ENCODE peak calls at places on chromosomes 4 and X, in five cellular contexts. One of them, this sample, is unnamed.

GRCh38 chr4:79574741-79575451 is 166.9 kb upstream of the GK2 start:
- DNase-seq in astrocyte: no peak
- DNase-seq in CD4-positive, alpha-beta memory T cell: no peak
- DNase-seq in tibial artery: no peak
- DNase-seq in cardiac muscle cell: no peak
- DNase-seq in this sample: no peak

GRCh38 chrX:38879631-38880220 is 78.5 kb downstream of the MID1IP1 start:
- DNase-seq in astrocyte: no peak
- DNase-seq in CD4-positive, alpha-beta memory T cell: peak; percentile 6
- DNase-seq in tibial artery: no peak
- DNase-seq in cardiac muscle cell: no peak
- DNase-seq in this sample: no peak

GRCh38 chr4:151917145-151917775 is 156.5 kb upstream of the GATB start:
- DNase-seq in astrocyte: no peak
- DNase-seq in CD4-positive, alpha-beta memory T cell: no peak
- DNase-seq in tibial artery: no peak
- DNase-seq in cardiac muscle cell: no peak
- DNase-seq in this sample: no peak

GRCh38 chr4:99405433-99406115 is 29.6 kb downstream of the ADH7 start:
- DNase-seq in astrocyte: peak; percentile 43
- DNase-seq in CD4-positive, alpha-beta memory T cell: peak; percentile 56
- DNase-seq in tibial artery: peak; percentile 79
- DNase-seq in cardiac muscle cell: peak; percentile 92
- DNase-seq in this sample: peak; percentile 60

GRCh38 chrX:48022740-48023139 is 16.0 kb downstream of the SPACA5 start:
- DNase-seq in astrocyte: no peak
- DNase-seq in CD4-positive, alpha-beta memory T cell: no peak
- DNase-seq in tibial artery: no peak
- DNase-seq in cardiac muscle cell: peak; percentile 35
- DNase-seq in this sample: no peak

GRCh38 chr4:40915318-40916217 is 165.8 kb downstream of the NSUN7 start:
- DNase-seq in astrocyte: peak; percentile 67
- DNase-seq in CD4-positive, alpha-beta memory T cell: no peak
- DNase-seq in tibial artery: no peak
- DNase-seq in cardiac muscle cell: no peak
- DNase-seq in this sample: no peak

GRCh38 chrX:47556045-47556623 is 4.9 kb upstream of the ARAF start:
- DNase-seq in astrocyte: peak; percentile 90
- DNase-seq in CD4-positive, alpha-beta memory T cell: peak; percentile 82
- DNase-seq in tibial artery: peak; percentile 95
- DNase-seq in cardiac muscle cell: peak; percentile 96
- DNase-seq in this sample: no peak

GRCh38 chr4:175947117-175947722 is 118.4 kb upstream of the WDR17 start:
- DNase-seq in astrocyte: no peak
- DNase-seq in CD4-positive, alpha-beta memory T cell: peak; percentile 3
- DNase-seq in tibial artery: no peak
- DNase-seq in cardiac muscle cell: peak; percentile 50
- DNase-seq in this sample: no peak

GRCh38 chr4:127622923-127623754 is 9.6 kb upstream of the INTU start:
- DNase-seq in astrocyte: peak; percentile 25
- DNase-seq in CD4-positive, alpha-beta memory T cell: no peak
- DNase-seq in tibial artery: no peak
- DNase-seq in cardiac muscle cell: peak; percentile 43
- DNase-seq in this sample: no peak

GRCh38 chr4:80005863-80006262 is 67.2 kb downstream of the ANTXR2 start:
- DNase-seq in astrocyte: peak; percentile 46
- DNase-seq in CD4-positive, alpha-beta memory T cell: no peak
- DNase-seq in tibial artery: no peak
- DNase-seq in cardiac muscle cell: no peak
- DNase-seq in this sample: no peak

GRCh38 chrX:153884136-153885076 is 1.6 kb downstream of the L1CAM start:
- DNase-seq in astrocyte: no peak
- DNase-seq in CD4-positive, alpha-beta memory T cell: no peak
- DNase-seq in tibial artery: no peak
- DNase-seq in cardiac muscle cell: no peak
- DNase-seq in this sample: no peak

GRCh38 chr4:93788712-93789111 is 39.8 kb upstream of the ATOH1 start:
- DNase-seq in astrocyte: no peak
- DNase-seq in CD4-positive, alpha-beta memory T cell: no peak
- DNase-seq in tibial artery: no peak
- DNase-seq in cardiac muscle cell: peak; percentile 27
- DNase-seq in this sample: no peak

GRCh38 chr4:185752881-185753280 is 59.1 kb downstream of the SORBS2 start:
- DNase-seq in astrocyte: no peak
- DNase-seq in CD4-positive, alpha-beta memory T cell: no peak
- DNase-seq in tibial artery: no peak
- DNase-seq in cardiac muscle cell: no peak
- DNase-seq in this sample: no peak

GRCh38 chr4:30721353-30722091 is 1.4 kb downstream of the PCDH7 start:
- DNase-seq in astrocyte: peak; percentile 51
- DNase-seq in CD4-positive, alpha-beta memory T cell: no peak
- DNase-seq in tibial artery: peak; percentile 71
- DNase-seq in cardiac muscle cell: peak; percentile 39
- DNase-seq in this sample: no peak

GRCh38 chr4:150789864-150790263 is 207.9 kb downstream of the MAB21L2 start:
- DNase-seq in astrocyte: no peak
- DNase-seq in CD4-positive, alpha-beta memory T cell: no peak
- DNase-seq in tibial artery: no peak
- DNase-seq in cardiac muscle cell: no peak
- DNase-seq in this sample: no peak

GRCh38 chrX:40166582-40166981 is 68.8 kb upstream of the BCOR start:
- DNase-seq in astrocyte: no peak
- DNase-seq in CD4-positive, alpha-beta memory T cell: no peak
- DNase-seq in tibial artery: no peak
- DNase-seq in cardiac muscle cell: no peak
- DNase-seq in this sample: no peak

GRCh38 chr4:168598191-168598590 is 101.3 kb downstream of the PALLD start:
- DNase-seq in astrocyte: no peak
- DNase-seq in CD4-positive, alpha-beta memory T cell: no peak
- DNase-seq in tibial artery: no peak
- DNase-seq in cardiac muscle cell: peak; percentile 65
- DNase-seq in this sample: no peak

GRCh38 chr4:102299302-102299701 is 46.0 kb downstream of the SLC39A8 start:
- DNase-seq in astrocyte: peak; percentile 11
- DNase-seq in CD4-positive, alpha-beta memory T cell: no peak
- DNase-seq in tibial artery: no peak
- DNase-seq in cardiac muscle cell: no peak
- DNase-seq in this sample: no peak

GRCh38 chrX:104085919-104086318 is 9.9 kb upstream of the TMSB15C start:
- DNase-seq in astrocyte: no peak
- DNase-seq in CD4-positive, alpha-beta memory T cell: no peak
- DNase-seq in tibial artery: no peak
- DNase-seq in cardiac muscle cell: no peak
- DNase-seq in this sample: no peak

GRCh38 chr4:80365928-80366327 is 30.4 kb downstream of the CFAP299 start:
- DNase-seq in astrocyte: peak; percentile 51
- DNase-seq in CD4-positive, alpha-beta memory T cell: peak; percentile 69
- DNase-seq in tibial artery: no peak
- DNase-seq in cardiac muscle cell: peak; percentile 68
- DNase-seq in this sample: peak; percentile 50

GRCh38 chrX:22634751-22635150 is 362.0 kb downstream of the CBLL2 start:
- DNase-seq in astrocyte: peak; percentile 56
- DNase-seq in CD4-positive, alpha-beta memory T cell: no peak
- DNase-seq in tibial artery: no peak
- DNase-seq in cardiac muscle cell: peak; percentile 39
- DNase-seq in this sample: no peak

GRCh38 chr4:11182586-11183357 is 245.9 kb downstream of the HS3ST1 start:
- DNase-seq in astrocyte: peak; percentile 92
- DNase-seq in CD4-positive, alpha-beta memory T cell: no peak
- DNase-seq in tibial artery: no peak
- DNase-seq in cardiac muscle cell: no peak
- DNase-seq in this sample: no peak

GRCh38 chr4:6441202-6441582 is 31.2 kb downstream of the PPP2R2C start:
- DNase-seq in astrocyte: no peak
- DNase-seq in CD4-positive, alpha-beta memory T cell: no peak
- DNase-seq in tibial artery: no peak
- DNase-seq in cardiac muscle cell: no peak
- DNase-seq in this sample: no peak
- H3K27me3 ChIP-seq in astrocyte: no peaks in the 10 kb centered on the region
- H3K27me3 ChIP-seq in CD4-positive, alpha-beta memory T cell: no peaks in the 10 kb centered on the region
- H3K27me3 ChIP-seq in tibial artery: peaks cover 59% of the 10 kb centered on the region
- H3K27me3 ChIP-seq in cardiac muscle cell: no peaks in the 10 kb centered on the region
- H3K27me3 ChIP-seq in this sample: no peaks in the 10 kb centered on the region

GRCh38 chr4:173139561-173139960 is 29.1 kb upstream of the GALNT7 start:
- DNase-seq in astrocyte: no peak
- DNase-seq in CD4-positive, alpha-beta memory T cell: no peak
- DNase-seq in tibial artery: no peak
- DNase-seq in cardiac muscle cell: no peak
- DNase-seq in this sample: no peak

GRCh38 chr4:173146456-173146855 is 22.2 kb upstream of the GALNT7 start:
- DNase-seq in astrocyte: no peak
- DNase-seq in CD4-positive, alpha-beta memory T cell: no peak
- DNase-seq in tibial artery: no peak
- DNase-seq in cardiac muscle cell: no peak
- DNase-seq in this sample: no peak

DNA sequence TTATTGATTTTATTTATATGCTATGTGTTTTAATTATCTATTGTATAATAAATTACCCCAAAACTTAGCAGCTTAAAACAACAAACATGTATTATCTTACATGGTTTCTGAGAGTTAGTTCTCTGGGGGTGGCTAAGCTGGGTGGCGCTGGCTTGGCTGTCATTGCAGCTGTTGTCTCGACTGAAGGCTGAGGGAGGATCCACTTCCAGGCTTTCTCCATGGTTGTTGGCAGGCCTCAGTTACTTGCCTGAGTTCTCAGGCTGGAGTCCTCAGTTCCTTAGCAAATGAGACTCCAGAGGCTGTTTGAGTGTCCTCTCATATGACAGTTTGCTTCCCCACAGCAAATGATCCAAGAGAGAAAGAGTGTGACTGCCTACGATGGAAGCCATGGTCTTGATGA is 23.5 kb upstream of the GALNT7 start:
- DNase-seq in astrocyte: no peak
- DNase-seq in CD4-positive, alpha-beta memory T cell: no peak
- DNase-seq in tibial artery: no peak
- DNase-seq in cardiac muscle cell: no peak
- DNase-seq in this sample: no peak
- H3K27me3 ChIP-seq in astrocyte: no peaks in the 10 kb centered on the region
- H3K27me3 ChIP-seq in CD4-positive, alpha-beta memory T cell: no peaks in the 10 kb centered on the region
- H3K27me3 ChIP-seq in tibial artery: no peaks in the 10 kb centered on the region
- H3K27me3 ChIP-seq in cardiac muscle cell: no peaks in the 10 kb centered on the region
- H3K27me3 ChIP-seq in this sample: no peaks in the 10 kb centered on the region

GRCh38 chr4:8055206-8055605 is 103.4 kb downstream of the ABLIM2 start:
- DNase-seq in astrocyte: no peak
- DNase-seq in CD4-positive, alpha-beta memory T cell: no peak
- DNase-seq in tibial artery: no peak
- DNase-seq in cardiac muscle cell: no peak
- DNase-seq in this sample: no peak

GRCh38 chr4:8061145-8061544 is 97.5 kb downstream of the ABLIM2 start:
- DNase-seq in astrocyte: no peak
- DNase-seq in CD4-positive, alpha-beta memory T cell: no peak
- DNase-seq in tibial artery: no peak
- DNase-seq in cardiac muscle cell: no peak
- DNase-seq in this sample: no peak

GRCh38 chr4:8061573-8061972 is 97.0 kb downstream of the ABLIM2 start:
- DNase-seq in astrocyte: no peak
- DNase-seq in CD4-positive, alpha-beta memory T cell: no peak
- DNase-seq in tibial artery: no peak
- DNase-seq in cardiac muscle cell: no peak
- DNase-seq in this sample: no peak

GRCh38 chr4:8060632-8061031 is 98.0 kb downstream of the ABLIM2 start:
- DNase-seq in astrocyte: no peak
- DNase-seq in CD4-positive, alpha-beta memory T cell: no peak
- DNase-seq in tibial artery: no peak
- DNase-seq in cardiac muscle cell: no peak
- DNase-seq in this sample: no peak

GRCh38 chr4:8058031-8058479 is 100.6 kb downstream of the ABLIM2 start:
- DNase-seq in astrocyte: no peak
- DNase-seq in CD4-positive, alpha-beta memory T cell: no peak
- DNase-seq in tibial artery: no peak
- DNase-seq in cardiac muscle cell: no peak
- DNase-seq in this sample: no peak
- H3K27me3 ChIP-seq in astrocyte: peaks cover 4% of the 10 kb centered on the region
- H3K27me3 ChIP-seq in CD4-positive, alpha-beta memory T cell: no peaks in the 10 kb centered on the region
- H3K27me3 ChIP-seq in tibial artery: no peaks in the 10 kb centered on the region
- H3K27me3 ChIP-seq in cardiac muscle cell: no peaks in the 10 kb centered on the region
- H3K27me3 ChIP-seq in this sample: no peaks in the 10 kb centered on the region

GRCh38 chr4:183905081-183905592 is at the start of gene STOX2:
- DNase-seq in astrocyte: peak; percentile 27
- DNase-seq in CD4-positive, alpha-beta memory T cell: no peak
- DNase-seq in tibial artery: peak; percentile 84
- DNase-seq in cardiac muscle cell: peak; percentile 64
- DNase-seq in this sample: peak; percentile 50
- H3K27me3 ChIP-seq in astrocyte: peaks cover 31% of the 10 kb centered on the region
- H3K27me3 ChIP-seq in CD4-positive, alpha-beta memory T cell: peaks cover 16% of the 10 kb centered on the region
- H3K27me3 ChIP-seq in tibial artery: peaks cover 6% of the 10 kb centered on the region
- H3K27me3 ChIP-seq in cardiac muscle cell: no peaks in the 10 kb centered on the region
- H3K27me3 ChIP-seq in this sample: peaks cover 6% of the 10 kb centered on the region

DNA sequence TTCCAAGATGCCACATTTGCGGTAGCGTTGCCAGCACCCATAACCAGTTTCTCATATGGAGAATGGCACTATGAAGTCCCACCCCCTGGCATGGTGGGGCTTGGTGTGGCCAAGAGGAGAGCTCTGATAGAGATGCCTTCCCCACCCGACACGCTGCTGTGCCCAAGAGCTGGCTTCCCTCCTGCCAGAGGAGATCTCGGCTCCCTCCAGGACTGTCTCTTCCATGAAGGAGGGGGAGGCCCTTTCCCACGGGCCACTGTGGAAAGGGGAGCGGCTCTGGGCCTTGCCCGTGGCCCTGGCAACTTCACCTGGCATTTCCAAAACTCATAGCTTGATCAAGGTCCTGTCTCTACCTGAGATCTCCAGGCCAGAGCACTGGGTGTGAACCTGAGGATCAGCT is 217.3 kb upstream of the PSAPL1 start:
- DNase-seq in astrocyte: no peak
- DNase-seq in CD4-positive, alpha-beta memory T cell: no peak
- DNase-seq in tibial artery: no peak
- DNase-seq in cardiac muscle cell: no peak
- DNase-seq in this sample: no peak
- H3K27me3 ChIP-seq in astrocyte: no peaks in the 10 kb centered on the region
- H3K27me3 ChIP-seq in CD4-positive, alpha-beta memory T cell: no peaks in the 10 kb centered on the region
- H3K27me3 ChIP-seq in tibial artery: peaks cover 37% of the 10 kb centered on the region
- H3K27me3 ChIP-seq in cardiac muscle cell: no peaks in the 10 kb centered on the region
- H3K27me3 ChIP-seq in this sample: no peaks in the 10 kb centered on the region

GRCh38 chr4:6472387-6473263 is at the start of gene PPP2R2C:
- DNase-seq in astrocyte: no peak
- DNase-seq in CD4-positive, alpha-beta memory T cell: no peak
- DNase-seq in tibial artery: no peak
- DNase-seq in cardiac muscle cell: no peak
- DNase-seq in this sample: no peak
- H3K27me3 ChIP-seq in astrocyte: peaks cover 30% of the 10 kb centered on the region
- H3K27me3 ChIP-seq in CD4-positive, alpha-beta memory T cell: peaks cover 24% of the 10 kb centered on the region
- H3K27me3 ChIP-seq in tibial artery: peaks cover 81% of the 10 kb centered on the region
- H3K27me3 ChIP-seq in cardiac muscle cell: peaks cover 78% of the 10 kb centered on the region
- H3K27me3 ChIP-seq in this sample: peaks cover 24% of the 10 kb centered on the region

GRCh38 chrX:107743995-107744394 is 31.6 kb downstream of the TSC22D3 start:
- DNase-seq in astrocyte: no peak
- DNase-seq in CD4-positive, alpha-beta memory T cell: no peak
- DNase-seq in tibial artery: no peak
- DNase-seq in cardiac muscle cell: no peak
- DNase-seq in this sample: no peak
- H3K27me3 ChIP-seq in astrocyte: peaks cover 6% of the 10 kb centered on the region
- H3K27me3 ChIP-seq in CD4-positive, alpha-beta memory T cell: no peaks in the 10 kb centered on the region
- H3K27me3 ChIP-seq in tibial artery: no peaks in the 10 kb centered on the region
- H3K27me3 ChIP-seq in cardiac muscle cell: no peaks in the 10 kb centered on the region
- H3K27me3 ChIP-seq in this sample: no peaks in the 10 kb centered on the region

GRCh38 chr4:118992149-118992548 is 103.5 kb downstream of the SYNPO2 start:
- DNase-seq in astrocyte: no peak
- DNase-seq in CD4-positive, alpha-beta memory T cell: no peak
- DNase-seq in tibial artery: no peak
- DNase-seq in cardiac muscle cell: no peak
- DNase-seq in this sample: no peak
- H3K27me3 ChIP-seq in astrocyte: no peaks in the 10 kb centered on the region
- H3K27me3 ChIP-seq in CD4-positive, alpha-beta memory T cell: no peaks in the 10 kb centered on the region
- H3K27me3 ChIP-seq in tibial artery: no peaks in the 10 kb centered on the region
- H3K27me3 ChIP-seq in cardiac muscle cell: no peaks in the 10 kb centered on the region
- H3K27me3 ChIP-seq in this sample: no peaks in the 10 kb centered on the region

This sample was measured in iPS DF 6.9.